ENCODE peak calls at places on chromosomes 16 and 17, in five cellular contexts. N is A673, H is heart left ventricle, T is body of pancreas, C is breast epithelium. L is an unnamed sample.
A peak's percentile ranks its signal among the peaks of the same experiment; 100 is the strongest.

GRCh38 chr17:41750866-41751265 is 16.4 kb upstream of the HAP1 start:
- DNase-seq in C (no peak), T (no peak), N (no peak), H (no peak), L (no peak)

GRCh38 chr16:10871157-10871991 is 5.6 kb upstream of the CIITA start:
- DNase-seq in C (peak; percentile 69), N (no peak), H (peak; percentile 44), T (peak; percentile 96), L (no peak)

GRCh38 chr16:67396159-67396774 is 3.0 kb upstream of the TPPP3 start:
- DNase-seq in N (peak; percentile 61), H (peak; percentile 90), C (peak; percentile 83), T (peak; percentile 97), L (peak; percentile 53)

GRCh38 chr16:6969594-6969993 is 363.1 kb upstream of the RBFOX1 start:
- DNase-seq in T (no peak), H (no peak), C (no peak), N (no peak), L (no peak)

GRCh38 chr17:68101992-68102758 is 66.6 kb downstream of the KPNA2 start:
- DNase-seq in N (no peak), T (peak; percentile 27), C (no peak), H (peak; percentile 21), L (no peak)

GRCh38 chr16:28879261-28879840 is 1.1 kb downstream of the ATP2A1 start:
- DNase-seq in T (no peak), C (no peak), N (no peak), H (no peak), L (no peak)

GRCh38 chr16:56353054-56353921 is 72.1 kb downstream of the AMFR start:
- DNase-seq in H (no peak), T (no peak), C (peak; percentile 46), N (no peak), L (no peak)

GRCh38 chr16:12551946-12552345 is 251.7 kb downstream of the CPPED1 start:
- DNase-seq in C (no peak), N (no peak), H (no peak), T (no peak), L (no peak)

GRCh38 chr16:28951410-28951943 is 740 bp downstream of the NFATC2IP start:
- DNase-seq in T (no peak), N (no peak), H (peak; percentile 53), C (no peak), L (no peak)

GRCh38 chr16:68228652-68229051 is 7.3 kb downstream of the ESRP2 start:
- DNase-seq in C (no peak), T (no peak), N (no peak), H (no peak), L (no peak)

GRCh38 chr17:63190821-63191220 is 224.8 kb downstream of the TANC2 start:
- DNase-seq in N (no peak), C (no peak), H (no peak), T (no peak), L (no peak)

GRCh38 chr17:56499799-56500388 is 93.6 kb upstream of the NOG start:
- DNase-seq in H (no peak), T (peak; percentile 8), N (peak; percentile 57), C (no peak), L (no peak)

GRCh38 chr17:17120294-17120693 is 78.0 kb downstream of the MPRIP start:
- DNase-seq in T (no peak), H (no peak), C (no peak), N (no peak), L (no peak)

GRCh38 chr17:15123593-15124590 is 141.2 kb downstream of the PMP22 start:
- DNase-seq in N (no peak), H (no peak), C (no peak), T (no peak), L (no peak)

GRCh38 chr17:81287155-81287554 is 8.0 kb downstream of the SLC38A10 start:
- DNase-seq in N (no peak), H (no peak), T (no peak), C (no peak), L (no peak)

GRCh38 chr17:81285179-81285878 is 9.8 kb downstream of the SLC38A10 start:
- DNase-seq in H (peak; percentile 87), N (no peak), C (no peak), T (peak; percentile 81), L (peak; percentile 39)

GRCh38 chr17:81287741-81288430 is 7.2 kb downstream of the SLC38A10 start:
- DNase-seq in C (no peak), N (no peak), H (no peak), T (no peak), L (no peak)

GRCh38 chr17:81286491-81287145 is 8.5 kb downstream of the SLC38A10 start:
- DNase-seq in T (no peak), C (no peak), H (no peak), N (no peak), L (no peak)

DNA sequence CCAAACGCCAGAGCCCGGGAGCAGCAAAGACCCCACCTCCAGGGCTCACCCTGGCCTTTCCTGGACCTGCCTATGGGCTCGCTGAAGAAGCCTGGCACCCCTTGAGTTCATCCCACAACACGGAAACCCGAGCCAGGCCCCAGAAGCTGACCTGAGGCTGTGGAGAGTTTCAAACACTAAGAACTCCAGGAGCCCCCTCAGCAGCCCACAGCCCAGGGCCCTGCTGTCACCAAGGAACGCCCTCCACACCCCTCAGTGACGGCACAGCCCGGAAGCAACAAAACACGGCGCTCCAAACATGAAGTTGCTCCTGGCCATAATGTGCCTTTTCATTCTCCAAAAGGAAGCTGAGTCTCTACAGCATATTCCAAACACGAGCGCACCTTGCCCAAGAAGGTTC is 9.2 kb downstream of the SLC38A10 start:
- DNase-seq in C (no peak), T (no peak), N (no peak), H (no peak), L (no peak)
- H3K27ac ChIP-seq in C (peak overlapping the region; percentile 31), T (peak overlapping the region; percentile 54), N (peak overlapping the region; percentile 67), H (peak overlapping the region; percentile 86), L (peak overlapping the region; percentile 63)

DNA sequence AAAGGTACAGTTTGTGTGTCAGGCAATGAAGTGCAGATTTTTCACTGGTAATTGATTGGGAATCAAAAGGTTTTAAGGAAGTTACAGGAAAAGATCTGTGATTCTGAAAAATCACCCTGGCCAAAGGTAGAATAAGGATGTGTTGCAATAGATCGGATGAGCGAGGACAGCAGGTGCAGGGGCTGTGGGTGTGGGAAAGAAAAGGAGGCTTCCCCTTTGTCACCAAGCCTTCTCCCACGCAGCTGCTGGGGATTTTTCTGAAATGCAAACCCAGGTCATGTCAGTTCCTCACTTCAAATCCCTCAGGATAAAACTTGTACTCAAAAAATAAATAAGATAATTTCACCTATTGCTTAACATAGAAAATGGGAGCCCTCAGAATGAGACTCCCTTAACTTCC is 47.9 kb upstream of the ARHGAP17 start:
- DNase-seq in N (no peak), T (no peak), C (no peak), H (no peak), L (no peak)
- H3K27ac ChIP-seq in N (no peak overlapping the region), T (no peak overlapping the region), C (no peak overlapping the region), H (peak overlapping the region; percentile 94), L (no peak overlapping the region)

DNA sequence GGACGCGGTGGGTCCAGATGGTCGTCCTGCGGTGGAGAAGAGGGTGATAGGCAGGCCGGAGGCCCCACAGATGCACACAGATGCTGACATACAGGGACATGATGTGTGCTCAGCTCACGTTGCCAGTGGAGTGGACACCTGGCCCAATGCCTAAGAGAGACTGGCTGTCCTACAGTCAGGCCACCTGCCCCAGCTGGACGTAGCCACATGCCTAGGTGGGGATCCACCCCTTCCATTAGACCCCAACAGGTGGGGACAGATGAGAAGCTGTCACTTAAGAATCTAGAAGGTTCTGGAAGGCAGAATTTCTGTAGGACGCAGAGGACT is 117.6 kb upstream of the ZNF750 start:
- DNase-seq in C (peak; percentile 44), T (no peak), N (no peak), H (no peak), L (no peak)
- H3K27ac ChIP-seq in C (no peak overlapping the region), T (no peak overlapping the region), N (no peak overlapping the region), H (no peak overlapping the region), L (no peak overlapping the region)

DNA sequence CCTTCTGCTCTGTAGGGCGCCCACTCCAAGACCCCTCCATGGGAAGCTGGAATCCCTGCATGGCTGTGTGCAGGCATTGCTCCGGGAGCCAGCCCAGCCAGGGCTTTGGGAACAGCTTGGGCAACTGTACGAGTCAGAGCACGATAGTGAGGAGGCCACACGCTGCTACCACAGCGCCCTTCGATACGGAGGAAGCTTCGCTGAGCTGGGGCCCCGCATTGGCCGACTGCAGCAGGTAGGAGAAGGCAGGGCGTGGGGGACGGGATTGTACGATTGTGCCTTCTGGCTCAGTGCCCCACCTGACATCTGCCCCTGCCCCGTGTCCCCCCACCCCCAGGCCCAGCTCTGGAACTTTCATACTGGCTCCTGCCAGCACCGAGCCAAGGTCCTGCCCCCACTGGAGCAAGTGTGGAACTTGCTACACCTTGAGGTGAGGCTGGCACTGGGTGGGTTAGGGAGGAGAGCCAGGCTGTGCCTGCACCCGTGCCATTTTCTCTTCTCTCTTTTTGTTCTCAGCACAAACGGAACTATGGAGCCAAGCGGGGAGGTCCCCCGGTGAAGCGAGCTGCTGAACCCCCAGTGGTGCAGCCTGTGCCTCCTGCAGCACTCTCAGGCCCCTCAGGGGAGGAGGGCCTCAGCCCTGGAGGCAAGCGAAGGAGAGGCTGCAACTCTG is 8.7 kb upstream of the TMEM88 start:
- DNase-seq in N (no peak), T (no peak), H (no peak), C (peak; percentile 46), L (no peak)
- H3K27ac ChIP-seq in N (no peak overlapping the region), T (no peak overlapping the region), H (no peak overlapping the region), C (no peak overlapping the region), L (no peak overlapping the region)

DNA sequence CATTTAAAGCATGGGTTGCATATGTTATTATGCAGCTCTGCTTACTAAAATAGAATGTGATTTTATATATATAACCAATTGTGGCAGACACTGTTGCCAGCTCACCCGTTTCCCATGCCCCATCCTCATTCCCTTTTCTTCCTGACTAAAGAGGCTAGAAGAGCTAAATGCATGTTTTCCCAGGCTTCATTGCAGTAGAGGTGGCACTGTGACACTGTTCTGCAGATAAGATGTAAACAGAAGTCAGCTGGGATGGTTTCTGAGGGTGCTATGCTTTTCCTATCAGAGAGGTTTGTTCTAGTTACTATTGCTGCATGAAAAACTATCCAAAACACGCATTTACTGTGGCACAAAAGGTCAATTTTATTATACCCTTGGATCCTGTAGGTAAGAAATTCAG is 5.7 kb upstream of the TOB1 start:
- DNase-seq in T (peak; percentile 63), N (no peak), C (no peak), H (no peak), L (no peak)
- H3K27ac ChIP-seq in T (peak overlapping the region; percentile 44), N (no peak overlapping the region), C (peak overlapping the region; percentile 57), H (peak overlapping the region; percentile 24), L (no peak overlapping the region)